ENCODE peak calls at places on chromosomes 5 and 9, in eight cellular contexts. B is brain microvascular endothelial cell, H is uterus, X is cardiac muscle cell, R is IMR-90, L is heart left ventricle, W is fibroblast of mammary gland, P is colonic mucosa. N is an unnamed sample.

GRCh38 chr5:83720805-83721431 is at the start of gene HAPLN1:
- DNase-seq in B (no peak), H (no peak), X (peak; percentile 51), R (no peak), L (no peak), W (no peak), P (peak; percentile 34), N (no peak)

GRCh38 chr9:27053369-27054057 is 48.0 kb upstream of the LRRC19 start:
- DNase-seq in B (peak; percentile 4), H (no peak), X (no peak), R (peak; percentile 34), L (no peak), W (no peak), P (no peak), N (peak; percentile 24)

GRCh38 chr5:8458038-8458383 is 589.1 kb downstream of the MTRR start:
- DNase-seq in B (no peak), H (no peak), X (peak; percentile 28), R (peak; percentile 23), L (no peak), W (peak; percentile 36), P (no peak), N (peak; percentile 46)

GRCh38 chr9:112322701-112323377 is 10.6 kb downstream of the PTBP3 start:
- DNase-seq in B (no peak), H (no peak), X (no peak), R (no peak), L (no peak), W (no peak), P (peak; percentile 42), N (no peak)

GRCh38 chr9:95770653-95771131 is 104.8 kb upstream of the ERCC6L2 start:
- DNase-seq in B (peak; percentile 15), H (no peak), X (peak; percentile 43), R (no peak), L (no peak), W (no peak), P (no peak), N (no peak)

GRCh38 chr5:135120951-135121350 is 86.9 kb upstream of the PITX1 start:
- DNase-seq in B (no peak), H (no peak), X (no peak), R (no peak), L (no peak), W (no peak), P (no peak), N (no peak)

GRCh38 chr5:18807256-18808193 is 1173.3 kb downstream of the TAF11L14 start:
- DNase-seq in B (no peak), H (no peak), X (no peak), R (no peak), L (no peak), W (no peak), P (no peak), N (no peak)

GRCh38 chr5:180071418-180072255 is at the start of gene RNF130:
- DNase-seq in B (peak; percentile 81), H (peak; percentile 91), X (peak; percentile 96), R (peak; percentile 88), L (peak; percentile 96), W (peak; percentile 86), P (peak; percentile 93), N (peak; percentile 95)

GRCh38 chr5:31181376-31181987 is 12.0 kb upstream of the CDH6 start:
- DNase-seq in B (no peak), H (no peak), X (no peak), R (no peak), L (no peak), W (no peak), P (no peak), N (no peak)

GRCh38 chr5:56585466-56585865 is 229.9 kb upstream of the MAP3K1 start:
- DNase-seq in B (no peak), H (no peak), X (no peak), R (peak; percentile 63), L (no peak), W (peak; percentile 30), P (no peak), N (peak; percentile 36)

GRCh38 chr9:135820661-135821060 is 86.7 kb downstream of the CAMSAP1 start:
- DNase-seq in B (no peak), H (no peak), X (no peak), R (no peak), L (no peak), W (no peak), P (no peak), N (no peak)

GRCh38 chr5:32745317-32745716 is 34.2 kb downstream of the NPR3 start:
- DNase-seq in B (no peak), H (no peak), X (no peak), R (no peak), L (peak; percentile 17), W (no peak), P (no peak), N (no peak)

GRCh38 chr5:102511666-102512065 is 12.9 kb upstream of the SLCO6A1 start:
- DNase-seq in B (peak; percentile 6), H (no peak), X (no peak), R (no peak), L (no peak), W (peak; percentile 12), P (no peak), N (peak; percentile 43)

GRCh38 chr9:108270041-108270440 is 585.7 kb downstream of the ACTL7B start:
- DNase-seq in B (no peak), H (no peak), X (no peak), R (peak; percentile 38), L (no peak), W (no peak), P (no peak), N (no peak)

GRCh38 chr9:108271646-108272349 is 584.0 kb downstream of the ACTL7B start:
- DNase-seq in B (peak; percentile 67), H (peak; percentile 30), X (no peak), R (peak; percentile 88), L (no peak), W (peak; percentile 85), P (peak; percentile 78), N (peak; percentile 69)

GRCh38 chr9:108271236-108271635 is 584.5 kb downstream of the ACTL7B start:
- DNase-seq in B (no peak), H (no peak), X (no peak), R (no peak), L (no peak), W (no peak), P (no peak), N (no peak)

GRCh38 chr9:108273988-108274387 is 581.8 kb downstream of the ACTL7B start:
- DNase-seq in B (no peak), H (no peak), X (no peak), R (no peak), L (no peak), W (no peak), P (no peak), N (no peak)

DNA sequence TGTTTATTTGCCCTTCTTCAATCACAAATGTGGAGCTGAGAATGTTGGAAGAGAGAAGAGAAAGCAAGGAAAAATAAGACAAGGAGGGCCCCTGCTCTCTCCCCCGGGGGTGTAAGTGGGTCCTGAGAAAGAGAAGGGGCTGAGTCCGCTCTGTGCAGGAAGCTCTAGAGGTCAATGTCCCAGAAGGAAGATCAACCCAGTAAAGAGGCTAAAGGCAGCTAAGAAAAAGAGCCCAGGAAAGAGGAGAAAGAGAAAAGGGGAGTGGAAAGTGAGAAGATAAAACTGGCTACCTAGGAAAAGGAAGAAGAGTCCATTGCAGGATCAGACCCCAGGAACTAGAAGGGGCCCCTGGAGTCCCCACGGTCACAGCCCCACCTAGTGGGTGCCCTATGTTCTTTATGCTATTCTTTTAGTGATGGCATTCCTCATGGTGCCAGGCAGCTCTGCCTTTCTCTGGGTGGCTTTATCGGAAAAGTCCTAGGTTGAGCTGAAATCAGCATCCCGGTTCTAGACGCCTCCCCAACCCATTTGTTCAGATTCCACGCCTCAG is 583.4 kb downstream of the ACTL7B start:
- DNase-seq in B (peak; percentile 18), H (peak; percentile 35), X (peak; percentile 49), R (peak; percentile 39), L (peak; percentile 31), W (peak; percentile 69), P (peak; percentile 77), N (peak; percentile 73)
- TF ChIP-seq CTCF in B (peak; percentile 77), H (peak; percentile 20), X (peak; percentile 73), R (peak; percentile 58), L (peak; percentile 63), W (peak; percentile 69), P (peak; percentile 52), N (peak; percentile 65)

DNA sequence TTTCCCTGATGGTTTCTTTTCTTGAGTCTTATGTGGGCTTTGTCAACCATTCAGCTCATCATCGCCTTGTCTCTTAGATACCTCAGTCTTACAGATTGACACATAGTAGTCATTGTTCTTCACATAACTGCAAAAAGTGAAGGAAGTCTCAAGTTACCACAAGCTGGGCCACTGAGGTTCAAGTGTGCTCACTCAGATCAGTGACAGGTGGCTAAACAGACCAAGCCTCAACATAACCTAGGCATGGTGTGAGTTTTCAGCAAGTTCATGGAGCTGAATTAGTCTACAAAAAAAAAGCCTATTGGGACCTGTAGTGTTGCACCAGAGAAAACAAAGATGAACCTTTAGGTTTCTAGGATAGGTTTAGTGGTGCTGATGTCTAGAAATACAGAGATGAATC is 58.2 kb downstream of the RFK start:
- DNase-seq in B (no peak), H (no peak), X (no peak), R (no peak), L (no peak), W (no peak), P (no peak), N (no peak)
- TF ChIP-seq CTCF in B (no peak), H (no peak), X (no peak), R (no peak), L (no peak), W (no peak), P (no peak), N (no peak)

GRCh38 chr5:169302046-169302445 is 1.1 kb upstream of the SLIT3 start:
- DNase-seq in B (no peak), H (no peak), X (no peak), R (no peak), L (no peak), W (no peak), P (no peak), N (no peak)

GRCh38 chr5:169299146-169299545 is 1.8 kb downstream of the SLIT3 start:
- DNase-seq in B (no peak), H (no peak), X (no peak), R (no peak), L (no peak), W (no peak), P (no peak), N (no peak)

GRCh38 chr5:169299651-169300467 is 1.1 kb downstream of the SLIT3 start:
- DNase-seq in B (no peak), H (no peak), X (peak; percentile 23), R (no peak), L (no peak), W (peak; percentile 28), P (no peak), N (peak; percentile 25)

GRCh38 chr5:169301386-169301930 is 519 bp upstream of the SLIT3 start:
- DNase-seq in B (no peak), H (no peak), X (no peak), R (no peak), L (no peak), W (no peak), P (no peak), N (no peak)

GRCh38 chr5:169300468-169301385 is at the start of gene SLIT3:
- DNase-seq in B (peak; percentile 43), H (peak; percentile 85), X (peak; percentile 93), R (peak; percentile 47), L (peak; percentile 61), W (peak; percentile 81), P (peak; percentile 48), N (peak; percentile 75)
- TF ChIP-seq CTCF in B (peak; percentile 7), H (no peak), X (no peak), R (no peak), L (no peak), W (no peak), P (no peak), N (no peak)

GRCh38 chr5:105015098-105015497 is 1452.5 kb upstream of the NUDT12 start:
- DNase-seq in B (no peak), H (no peak), X (no peak), R (no peak), L (no peak), W (no peak), P (no peak), N (no peak)
- TF ChIP-seq CTCF in B (no peak), H (no peak), X (no peak), R (no peak), L (no peak), W (no peak), P (no peak), N (no peak)

GRCh38 chr5:37757980-37758582 is 81.8 kb downstream of the GDNF start:
- DNase-seq in B (no peak), H (no peak), X (no peak), R (no peak), L (no peak), W (peak; percentile 30), P (no peak), N (no peak)
- TF ChIP-seq CTCF in B (peak; percentile 50), H (no peak), X (peak; percentile 31), R (peak; percentile 39), L (no peak), W (peak; percentile 34), P (no peak), N (peak; percentile 20)

N was measured in fibroblast of pulmonary artery.